ENCODE peak calls at places on chromosomes 12 and 14, in five cellular contexts. One of them, this sample, is unnamed.

GRCh38 chr12:89800435-89800834 is 91.8 kb upstream of the ATP2B1 start:
- DNase-seq in ovary: no peak
- DNase-seq in A549: no peak
- DNase-seq in activated T-cell treated with anti-CD3 and anti-CD28 coated beads for 48 hours: no peak
- DNase-seq in HL-60: no peak
- DNase-seq in this sample: no peak

GRCh38 chr14:30990766-30991165 is 34.7 kb upstream of the AP4S1 start:
- DNase-seq in ovary: no peak
- DNase-seq in A549: no peak
- DNase-seq in activated T-cell treated with anti-CD3 and anti-CD28 coated beads for 48 hours: no peak
- DNase-seq in HL-60: no peak
- DNase-seq in this sample: no peak

GRCh38 chr14:75519826-75520692 is 2.2 kb upstream of the BATF start:
- DNase-seq in ovary: no peak
- DNase-seq in A549: no peak
- DNase-seq in activated T-cell treated with anti-CD3 and anti-CD28 coated beads for 48 hours: no peak
- DNase-seq in HL-60: no peak
- DNase-seq in this sample: no peak

GRCh38 chr12:57722716-57723629 is 15.6 kb downstream of the AGAP2 start:
- DNase-seq in ovary: no peak
- DNase-seq in A549: no peak
- DNase-seq in activated T-cell treated with anti-CD3 and anti-CD28 coated beads for 48 hours: no peak
- DNase-seq in HL-60: no peak
- DNase-seq in this sample: no peak

GRCh38 chr12:98669751-98670150 is 24.7 kb downstream of the APAF1 start:
- DNase-seq in ovary: no peak
- DNase-seq in A549: no peak
- DNase-seq in activated T-cell treated with anti-CD3 and anti-CD28 coated beads for 48 hours: no peak
- DNase-seq in HL-60: no peak
- DNase-seq in this sample: no peak

GRCh38 chr12:54411398-54412241 is 7.4 kb downstream of the ITGA5 start:
- DNase-seq in ovary: no peak
- DNase-seq in A549: peak
- DNase-seq in activated T-cell treated with anti-CD3 and anti-CD28 coated beads for 48 hours: peak
- DNase-seq in HL-60: peak
- DNase-seq in this sample: peak

GRCh38 chr12:131457331-131458047 is 253.4 kb upstream of the SFSWAP start:
- DNase-seq in ovary: no peak
- DNase-seq in A549: no peak
- DNase-seq in activated T-cell treated with anti-CD3 and anti-CD28 coated beads for 48 hours: no peak
- DNase-seq in HL-60: no peak
- DNase-seq in this sample: no peak

GRCh38 chr12:6326316-6326959 is 15.4 kb downstream of the TNFRSF1A start:
- DNase-seq in ovary: peak
- DNase-seq in A549: peak
- DNase-seq in activated T-cell treated with anti-CD3 and anti-CD28 coated beads for 48 hours: no peak
- DNase-seq in HL-60: no peak
- DNase-seq in this sample: peak

GRCh38 chr12:42779186-42779859 is 189.8 kb upstream of the PRICKLE1 start:
- DNase-seq in ovary: no peak
- DNase-seq in A549: no peak
- DNase-seq in activated T-cell treated with anti-CD3 and anti-CD28 coated beads for 48 hours: no peak
- DNase-seq in HL-60: no peak
- DNase-seq in this sample: no peak

GRCh38 chr12:12357697-12358476 is 1.0 kb downstream of the BORCS5 start:
- DNase-seq in ovary: no peak
- DNase-seq in A549: no peak
- DNase-seq in activated T-cell treated with anti-CD3 and anti-CD28 coated beads for 48 hours: no peak
- DNase-seq in HL-60: no peak
- DNase-seq in this sample: no peak

GRCh38 chr12:16330554-16330953 is 16.9 kb upstream of the MGST1 start:
- DNase-seq in ovary: no peak
- DNase-seq in A549: no peak
- DNase-seq in activated T-cell treated with anti-CD3 and anti-CD28 coated beads for 48 hours: no peak
- DNase-seq in HL-60: no peak
- DNase-seq in this sample: no peak

GRCh38 chr12:132163911-132164288 is 19.6 kb downstream of the NOC4L start:
- DNase-seq in ovary: no peak
- DNase-seq in A549: peak
- DNase-seq in activated T-cell treated with anti-CD3 and anti-CD28 coated beads for 48 hours: no peak
- DNase-seq in HL-60: no peak
- DNase-seq in this sample: no peak

GRCh38 chr12:12985817-12986408 is 14.2 kb downstream of the HEBP1 start:
- DNase-seq in ovary: no peak
- DNase-seq in A549: peak
- DNase-seq in activated T-cell treated with anti-CD3 and anti-CD28 coated beads for 48 hours: no peak
- DNase-seq in HL-60: no peak
- DNase-seq in this sample: no peak

GRCh38 chr14:104891664-104892500 is 26.8 kb downstream of the CEP170B start:
- DNase-seq in ovary: peak
- DNase-seq in A549: no peak
- DNase-seq in activated T-cell treated with anti-CD3 and anti-CD28 coated beads for 48 hours: no peak
- DNase-seq in HL-60: no peak
- DNase-seq in this sample: no peak

GRCh38 chr12:124779161-124780141 is 84.2 kb downstream of the SCARB1 start:
- DNase-seq in ovary: no peak
- DNase-seq in A549: no peak
- DNase-seq in activated T-cell treated with anti-CD3 and anti-CD28 coated beads for 48 hours: no peak
- DNase-seq in HL-60: no peak
- DNase-seq in this sample: no peak

GRCh38 chr14:40122978-40123648 is 690.9 kb upstream of the FBXO33 start:
- DNase-seq in ovary: no peak
- DNase-seq in A549: no peak
- DNase-seq in activated T-cell treated with anti-CD3 and anti-CD28 coated beads for 48 hours: no peak
- DNase-seq in HL-60: no peak
- DNase-seq in this sample: no peak

GRCh38 chr12:41073633-41074576 is 114.2 kb upstream of the PDZRN4 start:
- DNase-seq in ovary: no peak
- DNase-seq in A549: no peak
- DNase-seq in activated T-cell treated with anti-CD3 and anti-CD28 coated beads for 48 hours: no peak
- DNase-seq in HL-60: no peak
- DNase-seq in this sample: no peak

GRCh38 chr12:130878193-130879185 is 6.6 kb downstream of the RAN start:
- DNase-seq in ovary: no peak
- DNase-seq in A549: no peak
- DNase-seq in activated T-cell treated with anti-CD3 and anti-CD28 coated beads for 48 hours: no peak
- DNase-seq in HL-60: peak
- DNase-seq in this sample: no peak

GRCh38 chr14:75428230-75429104 is 645 bp downstream of the JDP2 start:
- DNase-seq in ovary: peak
- DNase-seq in A549: no peak
- DNase-seq in activated T-cell treated with anti-CD3 and anti-CD28 coated beads for 48 hours: peak
- DNase-seq in HL-60: no peak
- DNase-seq in this sample: peak

GRCh38 chr12:46230985-46231384 is 37.9 kb downstream of the SLC38A1 start:
- DNase-seq in ovary: no peak
- DNase-seq in A549: no peak
- DNase-seq in activated T-cell treated with anti-CD3 and anti-CD28 coated beads for 48 hours: no peak
- DNase-seq in HL-60: no peak
- DNase-seq in this sample: no peak

This sample was measured in hepatic stellate cell.